ENCODE peak calls at places on chromosomes 6 and 20, in five cellular contexts. One of them, this sample, is unnamed.
A peak's percentile ranks its signal among the peaks of the same experiment; 100 is the strongest.

GRCh38 chr6:90098025-90098474 is 198.6 kb downstream of the BACH2 start:
- DNase-seq in prostate gland: peak; percentile 75
- DNase-seq in NT2/D1: no peak
- DNase-seq in WERI-Rb-1: no peak
- DNase-seq in AG04450: peak; percentile 71
- DNase-seq in this sample: no peak

GRCh38 chr6:38151580-38152500 is 332.3 kb downstream of the ZFAND3 start:
- DNase-seq in prostate gland: no peak
- DNase-seq in NT2/D1: no peak
- DNase-seq in WERI-Rb-1: peak; percentile 9
- DNase-seq in AG04450: no peak
- DNase-seq in this sample: no peak

GRCh38 chr6:36350681-36351091 is 14.0 kb upstream of the BNIP5 start:
- DNase-seq in prostate gland: no peak
- DNase-seq in NT2/D1: no peak
- DNase-seq in WERI-Rb-1: no peak
- DNase-seq in AG04450: peak; percentile 39
- DNase-seq in this sample: no peak

GRCh38 chr20:37519508-37520416 is 1.3 kb upstream of the NNAT start:
- DNase-seq in prostate gland: no peak
- DNase-seq in NT2/D1: no peak
- DNase-seq in WERI-Rb-1: peak; percentile 66
- DNase-seq in AG04450: no peak
- DNase-seq in this sample: peak; percentile 64

GRCh38 chr20:43716757-43717615 is 9.8 kb downstream of the GTSF1L start:
- DNase-seq in prostate gland: no peak
- DNase-seq in NT2/D1: no peak
- DNase-seq in WERI-Rb-1: no peak
- DNase-seq in AG04450: no peak
- DNase-seq in this sample: no peak

GRCh38 chr6:129419324-129419723 is 290.7 kb downstream of the ARHGAP18 start:
- DNase-seq in prostate gland: no peak
- DNase-seq in NT2/D1: no peak
- DNase-seq in WERI-Rb-1: no peak
- DNase-seq in AG04450: no peak
- DNase-seq in this sample: no peak

GRCh38 chr6:110946498-110946897 is 12.0 kb upstream of the GTF3C6 start:
- DNase-seq in prostate gland: no peak
- DNase-seq in NT2/D1: no peak
- DNase-seq in WERI-Rb-1: no peak
- DNase-seq in AG04450: no peak
- DNase-seq in this sample: no peak

GRCh38 chr20:4112490-4113420 is 97.4 kb upstream of the RNF24 start:
- DNase-seq in prostate gland: peak; percentile 57
- DNase-seq in NT2/D1: no peak
- DNase-seq in WERI-Rb-1: no peak
- DNase-seq in AG04450: no peak
- DNase-seq in this sample: no peak

GRCh38 chr6:167696261-167696660 is 130.4 kb upstream of the AFDN start:
- DNase-seq in prostate gland: no peak
- DNase-seq in NT2/D1: no peak
- DNase-seq in WERI-Rb-1: no peak
- DNase-seq in AG04450: no peak
- DNase-seq in this sample: no peak
- H3K4me3 ChIP-seq in prostate gland: no peak overlapping the region
- H3K4me3 ChIP-seq in NT2/D1: no peak overlapping the region
- H3K4me3 ChIP-seq in WERI-Rb-1: no peak overlapping the region
- H3K4me3 ChIP-seq in AG04450: no peak overlapping the region
- H3K4me3 ChIP-seq in this sample: no peak overlapping the region

GRCh38 chr6:118280210-118280609 is 267.9 kb upstream of the PLN start:
- DNase-seq in prostate gland: no peak
- DNase-seq in NT2/D1: no peak
- DNase-seq in WERI-Rb-1: no peak
- DNase-seq in AG04450: no peak
- DNase-seq in this sample: no peak

GRCh38 chr6:118284736-118285360 is 263.2 kb upstream of the PLN start:
- DNase-seq in prostate gland: no peak
- DNase-seq in NT2/D1: no peak
- DNase-seq in WERI-Rb-1: no peak
- DNase-seq in AG04450: no peak
- DNase-seq in this sample: no peak

GRCh38 chr6:118281291-118281690 is 266.8 kb upstream of the PLN start:
- DNase-seq in prostate gland: no peak
- DNase-seq in NT2/D1: no peak
- DNase-seq in WERI-Rb-1: no peak
- DNase-seq in AG04450: no peak
- DNase-seq in this sample: no peak

GRCh38 chr6:118285791-118286190 is 262.3 kb upstream of the PLN start:
- DNase-seq in prostate gland: no peak
- DNase-seq in NT2/D1: no peak
- DNase-seq in WERI-Rb-1: no peak
- DNase-seq in AG04450: no peak
- DNase-seq in this sample: no peak

GRCh38 chr6:118283759-118284158 is 264.3 kb upstream of the PLN start:
- DNase-seq in prostate gland: peak; percentile 34
- DNase-seq in NT2/D1: no peak
- DNase-seq in WERI-Rb-1: peak; percentile 36
- DNase-seq in AG04450: peak; percentile 43
- DNase-seq in this sample: peak; percentile 72
- H3K4me3 ChIP-seq in prostate gland: no peak overlapping the region
- H3K4me3 ChIP-seq in NT2/D1: no peak overlapping the region
- H3K4me3 ChIP-seq in WERI-Rb-1: no peak overlapping the region
- H3K4me3 ChIP-seq in AG04450: no peak overlapping the region
- H3K4me3 ChIP-seq in this sample: no peak overlapping the region

DNA sequence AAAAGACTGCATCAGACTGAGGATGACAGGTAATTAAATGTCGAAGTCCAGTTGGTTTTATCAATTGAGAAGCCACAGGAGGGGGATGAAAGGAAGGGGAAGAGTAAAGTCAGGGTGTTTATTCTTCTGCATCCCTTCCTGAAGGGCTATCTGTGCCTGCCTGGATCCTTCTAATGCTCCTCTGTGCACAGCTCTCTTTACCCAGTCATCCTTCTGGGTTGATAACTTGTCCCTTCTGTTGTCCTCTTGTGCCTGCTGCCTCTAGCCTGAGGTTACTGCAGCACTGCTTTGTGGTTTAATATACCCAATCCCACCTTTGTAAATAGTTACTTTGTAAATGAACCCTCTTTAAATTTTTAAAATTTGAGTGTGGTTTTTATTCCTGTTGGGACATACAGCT is 1127.3 kb downstream of the EPHA7 start:
- DNase-seq in prostate gland: no peak
- DNase-seq in NT2/D1: no peak
- DNase-seq in WERI-Rb-1: no peak
- DNase-seq in AG04450: no peak
- DNase-seq in this sample: no peak
- H3K4me3 ChIP-seq in prostate gland: no peak overlapping the region
- H3K4me3 ChIP-seq in NT2/D1: no peak overlapping the region
- H3K4me3 ChIP-seq in WERI-Rb-1: no peak overlapping the region
- H3K4me3 ChIP-seq in AG04450: no peak overlapping the region
- H3K4me3 ChIP-seq in this sample: no peak overlapping the region

GRCh38 chr6:166167801-166168615 is at the start of gene TBXT:
- DNase-seq in prostate gland: no peak
- DNase-seq in NT2/D1: no peak
- DNase-seq in WERI-Rb-1: peak; percentile 59
- DNase-seq in AG04450: no peak
- DNase-seq in this sample: peak; percentile 38
- H3K4me3 ChIP-seq in prostate gland: no peak within 1 kb of the TSS
- H3K4me3 ChIP-seq in NT2/D1: peak within 1 kb of the TSS; percentile 43
- H3K4me3 ChIP-seq in WERI-Rb-1: peak within 1 kb of the TSS; percentile 68
- H3K4me3 ChIP-seq in AG04450: no peak within 1 kb of the TSS
- H3K4me3 ChIP-seq in this sample: peak within 1 kb of the TSS; percentile 58

GRCh38 chr20:24470031-24470781 is 777 bp downstream of the SYNDIG1 start:
- DNase-seq in prostate gland: no peak
- DNase-seq in NT2/D1: no peak
- DNase-seq in WERI-Rb-1: peak; percentile 52
- DNase-seq in AG04450: no peak
- DNase-seq in this sample: no peak
- H3K4me3 ChIP-seq in prostate gland: peak overlapping the region; percentile 27
- H3K4me3 ChIP-seq in NT2/D1: peak overlapping the region; percentile 80
- H3K4me3 ChIP-seq in WERI-Rb-1: peak overlapping the region; percentile 65
- H3K4me3 ChIP-seq in AG04450: no peak overlapping the region
- H3K4me3 ChIP-seq in this sample: peak overlapping the region; percentile 42

GRCh38 chr20:48783533-48784272 is 44.1 kb downstream of the PREX1 start:
- DNase-seq in prostate gland: no peak
- DNase-seq in NT2/D1: no peak
- DNase-seq in WERI-Rb-1: no peak
- DNase-seq in AG04450: no peak
- DNase-seq in this sample: no peak
- H3K4me3 ChIP-seq in prostate gland: no peak overlapping the region
- H3K4me3 ChIP-seq in NT2/D1: no peak overlapping the region
- H3K4me3 ChIP-seq in WERI-Rb-1: no peak overlapping the region
- H3K4me3 ChIP-seq in AG04450: no peak overlapping the region
- H3K4me3 ChIP-seq in this sample: no peak overlapping the region

DNA sequence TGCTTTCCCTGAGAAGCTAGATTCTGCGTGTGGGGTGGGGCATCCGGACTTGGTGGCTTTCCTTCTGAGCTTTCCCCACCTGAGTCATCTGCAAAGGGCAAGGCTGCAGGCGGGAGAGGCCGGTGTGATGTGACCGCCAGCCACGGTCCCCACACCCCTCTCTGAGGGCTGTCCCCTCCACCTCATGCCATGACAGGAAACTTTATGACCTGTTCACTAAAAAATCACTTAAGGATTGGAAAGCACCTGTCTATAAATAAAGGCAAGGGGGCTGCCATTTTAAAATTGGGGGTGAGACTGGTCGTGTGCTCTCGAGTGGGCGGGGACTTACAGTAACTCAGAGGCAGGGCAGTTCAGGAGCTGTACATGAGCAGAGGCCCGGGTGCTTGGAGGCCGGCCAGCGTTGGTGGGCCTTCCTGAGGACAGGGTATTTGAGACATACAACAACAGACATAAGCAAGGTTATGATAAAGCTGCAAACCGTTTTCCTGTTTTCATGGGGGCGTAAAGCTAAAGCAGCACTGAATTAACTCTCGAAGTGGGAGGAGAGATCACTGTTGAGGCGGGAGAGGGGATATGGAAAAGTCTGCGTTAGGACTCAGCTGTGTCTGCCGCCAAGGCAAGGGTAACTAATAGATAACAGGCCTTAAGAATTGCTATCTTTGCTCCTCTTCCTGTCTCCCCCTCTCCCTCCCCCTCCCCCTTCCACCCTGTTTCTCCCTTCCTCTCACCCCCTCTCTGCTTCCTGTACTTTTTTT is 16.1 kb upstream of the SERPINB1 start:
- DNase-seq in prostate gland: no peak
- DNase-seq in NT2/D1: no peak
- DNase-seq in WERI-Rb-1: no peak
- DNase-seq in AG04450: no peak
- DNase-seq in this sample: peak; percentile 39
- H3K4me3 ChIP-seq in prostate gland: no peak overlapping the region
- H3K4me3 ChIP-seq in NT2/D1: no peak overlapping the region
- H3K4me3 ChIP-seq in WERI-Rb-1: no peak overlapping the region
- H3K4me3 ChIP-seq in AG04450: no peak overlapping the region
- H3K4me3 ChIP-seq in this sample: no peak overlapping the region

GRCh38 chr20:32483351-32484220 is 101.5 kb downstream of the NOL4L start:
- DNase-seq in prostate gland: peak; percentile 78
- DNase-seq in NT2/D1: no peak
- DNase-seq in WERI-Rb-1: peak; percentile 97
- DNase-seq in AG04450: no peak
- DNase-seq in this sample: peak; percentile 92

GRCh38 chr20:32482251-32483220 is 102.6 kb downstream of the NOL4L start:
- DNase-seq in prostate gland: no peak
- DNase-seq in NT2/D1: no peak
- DNase-seq in WERI-Rb-1: peak; percentile 61
- DNase-seq in AG04450: no peak
- DNase-seq in this sample: peak; percentile 48

GRCh38 chr20:32480361-32481199 is 104.6 kb downstream of the NOL4L start:
- DNase-seq in prostate gland: no peak
- DNase-seq in NT2/D1: no peak
- DNase-seq in WERI-Rb-1: no peak
- DNase-seq in AG04450: no peak
- DNase-seq in this sample: no peak

GRCh38 chr20:32479697-32480140 is 105.4 kb downstream of the NOL4L start:
- DNase-seq in prostate gland: no peak
- DNase-seq in NT2/D1: no peak
- DNase-seq in WERI-Rb-1: no peak
- DNase-seq in AG04450: no peak
- DNase-seq in this sample: no peak

DNA sequence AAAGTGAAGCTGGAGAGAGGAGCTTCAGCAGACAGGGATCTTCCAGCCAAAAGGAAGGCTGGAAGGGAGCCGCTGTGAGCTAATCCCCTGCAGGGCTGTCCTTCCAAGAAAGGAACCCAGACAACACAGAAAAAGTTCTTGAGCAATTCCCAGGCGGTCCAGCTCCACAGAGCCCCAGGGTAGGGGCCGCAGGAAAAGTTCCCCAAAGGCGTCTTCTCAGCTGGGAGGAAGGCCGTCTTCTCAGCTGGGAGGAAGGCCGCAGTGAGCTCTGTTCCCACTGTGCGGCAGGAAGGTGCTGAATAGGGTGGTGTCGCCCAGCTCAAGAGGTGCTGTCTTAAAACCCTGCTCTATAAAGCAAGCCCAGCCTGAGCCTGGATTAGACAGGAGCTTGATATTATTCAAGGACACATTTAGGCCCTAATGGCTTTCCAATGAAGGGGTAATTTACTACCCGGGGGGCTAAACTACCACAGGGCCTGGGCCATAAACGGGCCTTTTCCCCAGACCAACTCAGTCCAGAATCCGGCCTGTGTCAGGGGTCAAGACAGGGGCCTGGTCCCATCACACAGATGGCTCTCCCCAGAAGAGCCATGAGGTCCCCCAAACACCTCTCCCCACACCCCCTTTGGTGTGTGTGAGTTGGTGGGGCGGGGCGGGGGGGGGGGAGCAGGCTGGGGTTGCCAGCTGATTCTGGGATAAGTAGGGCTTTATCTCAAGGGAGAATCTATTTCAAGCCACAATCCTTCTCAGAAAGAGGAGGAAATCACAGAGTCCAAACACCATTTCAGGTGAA is 103.6 kb downstream of the NOL4L start:
- DNase-seq in prostate gland: no peak
- DNase-seq in NT2/D1: no peak
- DNase-seq in WERI-Rb-1: peak; percentile 67
- DNase-seq in AG04450: no peak
- DNase-seq in this sample: no peak
- H3K4me3 ChIP-seq in prostate gland: no peak overlapping the region
- H3K4me3 ChIP-seq in NT2/D1: no peak overlapping the region
- H3K4me3 ChIP-seq in WERI-Rb-1: peak overlapping the region; percentile 52
- H3K4me3 ChIP-seq in AG04450: peak overlapping the region; percentile 72
- H3K4me3 ChIP-seq in this sample: peak overlapping the region; percentile 72